ENCODE peak calls at places on chromosomes 11 and 22, in four cellular contexts. One of them, this sample, is unnamed.

GRCh38 chr11:80165763-80166162 is 724.9 kb upstream of the TENM4 start:
- DNase-seq in WTC11: no peak
- DNase-seq in HT-29: no peak
- DNase-seq in NCI-H187: no peak
- DNase-seq in this sample: no peak

GRCh38 chr11:103396237-103396636 is 287.0 kb downstream of the DYNC2H1 start:
- DNase-seq in WTC11: no peak
- DNase-seq in HT-29: no peak
- DNase-seq in NCI-H187: no peak
- DNase-seq in this sample: no peak

GRCh38 chr22:48727454-48728058 is 1100.1 kb downstream of the BRD1 start:
- DNase-seq in WTC11: no peak
- DNase-seq in HT-29: no peak
- DNase-seq in NCI-H187: no peak
- DNase-seq in this sample: no peak

GRCh38 chr11:88354909-88355308 is 17.4 kb upstream of the CTSC start:
- DNase-seq in WTC11: no peak
- DNase-seq in HT-29: no peak
- DNase-seq in NCI-H187: no peak
- DNase-seq in this sample: no peak

GRCh38 chr11:10604340-10604748 is 35.9 kb upstream of the LYVE1 start:
- DNase-seq in WTC11: no peak
- DNase-seq in HT-29: no peak
- DNase-seq in NCI-H187: no peak
- DNase-seq in this sample: peak

GRCh38 chr22:32793604-32794003 is 7.9 kb upstream of the TIMP3 start:
- DNase-seq in WTC11: no peak
- DNase-seq in HT-29: no peak
- DNase-seq in NCI-H187: no peak
- DNase-seq in this sample: no peak

GRCh38 chr11:60265373-60266214 is 14.9 kb upstream of the MS4A4A start:
- DNase-seq in WTC11: no peak
- DNase-seq in HT-29: peak
- DNase-seq in NCI-H187: no peak
- DNase-seq in this sample: peak

GRCh38 chr11:2791521-2792375 is 92.0 kb upstream of the KCNQ1OT1 start:
- DNase-seq in WTC11: peak
- DNase-seq in HT-29: no peak
- DNase-seq in NCI-H187: no peak
- DNase-seq in this sample: peak

GRCh38 chr22:46115755-46116490 is 34.4 kb upstream of the PPARA start:
- DNase-seq in WTC11: no peak
- DNase-seq in HT-29: no peak
- DNase-seq in NCI-H187: no peak
- DNase-seq in this sample: no peak

GRCh38 chr11:27933992-27934829 is 173.7 kb downstream of the KIF18A start:
- DNase-seq in WTC11: peak
- DNase-seq in HT-29: peak
- DNase-seq in NCI-H187: peak
- DNase-seq in this sample: no peak

GRCh38 chr11:119236891-119237290 is 30.8 kb downstream of the CBL start:
- DNase-seq in WTC11: no peak
- DNase-seq in HT-29: no peak
- DNase-seq in NCI-H187: no peak
- DNase-seq in this sample: peak

GRCh38 chr11:74611369-74611861 is 19.0 kb downstream of the POLD3 start:
- DNase-seq in WTC11: no peak
- DNase-seq in HT-29: peak
- DNase-seq in NCI-H187: no peak
- DNase-seq in this sample: peak

GRCh38 chr11:47264119-47264915 is 5.6 kb upstream of the MADD start:
- DNase-seq in WTC11: no peak
- DNase-seq in HT-29: no peak
- DNase-seq in NCI-H187: no peak
- DNase-seq in this sample: no peak

GRCh38 chr22:24843048-24843447 is 37.0 kb downstream of the SGSM1 start:
- DNase-seq in WTC11: no peak
- DNase-seq in HT-29: no peak
- DNase-seq in NCI-H187: no peak
- DNase-seq in this sample: no peak

GRCh38 chr11:62402226-62402625 is 16.6 kb upstream of the SCGB1A1 start:
- DNase-seq in WTC11: no peak
- DNase-seq in HT-29: no peak
- DNase-seq in NCI-H187: no peak
- DNase-seq in this sample: no peak

This sample was measured in adipocyte.